ENCODE peak calls at places on chromosomes 16 and 17, in five cellular contexts. S is left ventricle myocardium inferior, O is psoas muscle, B is lung, U is lower lobe of right lung. X is an unnamed sample. For H3K4me1, the result is how much of the 10 kb centered on the place peaks cover.

GRCh38 chr17:42247734-42248133 is 28.5 kb downstream of the STAT5B start:
- DNase-seq in B (no peak), U (no peak), O (no peak), S (no peak), X (no peak)

GRCh38 chr17:12296120-12296727 is 275.5 kb downstream of the MAP2K4 start:
- DNase-seq in B (no peak), S (peak), O (no peak), U (no peak), X (no peak)

GRCh38 chr16:14510581-14510938 is 119.5 kb downstream of the PARN start:
- DNase-seq in S (no peak), B (no peak), O (no peak), U (no peak), X (peak)

GRCh38 chr17:81405382-81406005 is 10.2 kb downstream of the BAHCC1 start:
- DNase-seq in O (peak), U (no peak), B (no peak), S (peak), X (no peak)

GRCh38 chr16:66359811-66360608 is 6.5 kb upstream of the CDH5 start:
- DNase-seq in S (peak), O (peak), B (no peak), U (no peak), X (no peak)

GRCh38 chr17:73638556-73638955 is 5.7 kb downstream of the SDK2 start:
- DNase-seq in B (no peak), U (no peak), O (peak), S (no peak), X (no peak)

GRCh38 chr17:78268191-78268874 is 36.9 kb downstream of the TMEM235 start:
- DNase-seq in B (no peak), U (no peak), O (no peak), S (no peak), X (no peak)

GRCh38 chr17:10683853-10684252 is 13.5 kb downstream of the SCO1 start:
- DNase-seq in U (no peak), O (no peak), S (no peak), B (no peak), X (no peak)

GRCh38 chr17:32755045-32755805 is 121.7 kb downstream of the MYO1D start:
- DNase-seq in U (no peak), S (no peak), B (no peak), O (no peak), X (no peak)

GRCh38 chr16:4266372-4266771 is 6.5 kb downstream of the TFAP4 start:
- DNase-seq in U (no peak), O (no peak), B (no peak), S (no peak), X (no peak)

GRCh38 chr17:37212184-37212583 is 163.6 kb upstream of the C17orf78 start:
- DNase-seq in S (no peak), O (no peak), U (no peak), B (no peak), X (no peak)

GRCh38 chr16:81657224-81657623 is 121.9 kb upstream of the PLCG2 start:
- DNase-seq in S (no peak), O (no peak), U (no peak), B (no peak), X (no peak)

GRCh38 chr16:10391339-10391738 is 5.5 kb downstream of the ATF7IP2 start:
- DNase-seq in S (no peak), B (no peak), O (no peak), U (no peak), X (no peak)

GRCh38 chr17:14699569-14700190 is 398.8 kb downstream of the HS3ST3B1 start:
- DNase-seq in O (no peak), S (no peak), U (no peak), B (no peak), X (no peak)

GRCh38 chr17:44826123-44826790 is 3.8 kb downstream of the GJC1 start:
- DNase-seq in O (no peak), B (no peak), U (no peak), S (no peak), X (no peak)

GRCh38 chr17:56637254-56637653 is 43.8 kb downstream of the NOG start:
- DNase-seq in U (no peak), B (no peak), O (no peak), S (no peak), X (no peak)

GRCh38 chr16:68234188-68235104 is 1.5 kb downstream of the ESRP2 start:
- DNase-seq in U (peak), B (peak), S (no peak), O (peak), X (no peak)
- H3K4me3 ChIP-seq in U (peak), B (peak), S (no peak), O (no peak), X (no peak)

GRCh38 chr17:66778531-66778930 is 56.4 kb upstream of the CACNG5 start:
- DNase-seq in O (no peak), U (no peak), B (no peak), S (no peak), X (no peak)
- H3K4me1 ChIP-seq in O (under half), U (under half), B (under half), S (under half), X (under half)

DNA sequence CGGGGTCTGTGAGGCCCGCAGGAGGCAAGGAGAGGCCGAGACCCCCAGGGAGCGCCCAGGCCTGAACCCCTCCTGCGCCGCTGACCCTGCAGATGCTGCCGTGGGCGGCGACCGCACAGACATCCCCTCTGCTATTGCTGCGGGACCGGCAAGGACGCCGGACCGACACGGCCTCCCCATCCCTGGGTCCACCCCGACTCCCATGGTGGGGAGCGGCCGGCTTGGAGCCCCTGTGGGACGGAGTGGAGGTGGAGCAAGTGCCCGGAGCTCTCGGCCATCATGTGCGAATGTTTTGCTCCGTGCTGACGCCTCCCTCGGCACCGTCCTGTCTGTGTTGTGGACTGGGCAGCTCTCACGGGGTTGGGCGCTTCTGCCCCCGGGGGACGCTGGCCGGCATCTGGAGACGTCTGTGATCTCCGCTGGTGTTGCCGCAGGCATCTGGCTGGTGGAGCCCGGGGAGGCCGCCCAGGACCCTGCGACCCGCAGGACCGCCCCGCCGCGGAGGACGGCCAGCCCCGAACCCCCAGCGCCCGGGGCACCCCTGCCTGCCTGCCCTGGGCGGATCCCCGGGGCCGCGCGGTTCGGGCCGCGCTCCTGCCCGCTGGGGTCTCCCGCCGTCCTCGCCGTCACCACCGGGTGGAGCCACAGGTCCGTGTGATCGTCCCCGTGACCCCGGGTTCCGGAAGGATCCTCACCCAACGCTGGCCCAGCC is 12.8 kb upstream of the GNG13 start:
- DNase-seq in B (no peak), S (peak), O (no peak), U (no peak), X (no peak)
- H3K4me3 ChIP-seq in B (no peak), S (peak), O (no peak), U (peak), X (peak)

GRCh38 chr17:2398655-2399571 is 1.9 kb downstream of the MNT start:
- DNase-seq in B (peak), O (peak), U (peak), S (peak), X (no peak)

GRCh38 chr17:2396568-2397246 is 4.2 kb downstream of the MNT start:
- DNase-seq in B (peak), O (peak), U (peak), S (peak), X (peak)

GRCh38 chr17:2396192-2396567 is 4.7 kb downstream of the MNT start:
- DNase-seq in U (no peak), S (no peak), B (no peak), O (no peak), X (no peak)

GRCh38 chr17:2398188-2398587 is 2.7 kb downstream of the MNT start:
- DNase-seq in S (no peak), B (no peak), U (no peak), O (no peak), X (no peak)

DNA sequence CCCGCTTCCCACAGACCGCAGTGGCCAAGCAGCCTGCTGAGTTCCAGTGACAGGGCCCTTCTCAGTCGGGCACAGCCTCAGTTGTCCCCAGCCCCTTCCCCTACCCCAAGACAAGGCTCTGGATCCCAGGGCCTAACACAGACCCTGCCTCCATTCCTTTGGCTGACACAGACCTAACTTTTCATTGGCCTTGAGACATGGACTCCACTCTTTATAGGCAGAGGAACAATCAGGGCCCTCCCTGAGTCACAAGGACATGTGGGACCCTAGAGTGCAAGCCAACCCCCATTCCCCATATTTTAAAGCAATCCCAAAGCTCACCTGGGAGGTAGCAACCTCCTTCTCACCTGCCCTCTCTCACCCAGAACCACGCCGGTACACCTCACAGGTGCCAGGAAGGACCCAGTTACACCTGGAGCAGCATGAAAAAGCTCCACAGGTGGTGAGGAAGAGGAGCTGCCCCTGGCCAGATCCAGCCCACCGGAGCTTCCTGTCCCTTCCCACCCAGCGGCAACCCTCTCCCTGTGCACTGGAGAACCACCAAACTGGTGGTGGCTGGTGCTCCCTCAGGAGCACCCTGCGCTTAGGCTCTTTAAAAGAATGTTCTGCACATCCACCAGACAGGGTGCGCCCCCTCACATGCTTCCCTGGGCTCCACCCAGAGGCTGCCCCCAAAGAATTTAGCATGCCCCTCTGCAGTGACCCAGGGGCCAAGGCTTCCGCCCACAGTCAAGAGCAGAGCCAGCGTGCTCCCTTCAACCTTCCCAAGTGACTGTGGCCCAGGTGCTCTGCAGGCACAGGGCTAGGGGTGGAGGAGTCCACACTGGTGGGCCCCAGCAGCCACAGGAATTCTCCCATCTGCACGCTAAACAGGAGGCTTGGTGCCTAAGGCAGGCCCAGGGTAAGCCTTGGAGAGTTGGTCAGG is 3.4 kb downstream of the MNT start:
- DNase-seq in U (no peak), B (no peak), O (no peak), S (no peak), X (no peak)
- H3K4me1 ChIP-seq in U (half or more), B (under half), O (under half), S (half or more), X (half or more)

GRCh38 chr17:61485067-61485775 is 33.0 kb downstream of the TBX4 start:
- DNase-seq in B (no peak), S (no peak), O (no peak), U (no peak), X (no peak)

GRCh38 chr17:61484174-61484573 is 32.0 kb downstream of the TBX4 start:
- DNase-seq in S (no peak), B (no peak), U (no peak), O (no peak), X (no peak)

GRCh38 chr17:61487161-61487654 is 35.0 kb downstream of the TBX4 start:
- DNase-seq in B (no peak), U (no peak), S (no peak), O (no peak), X (no peak)

GRCh38 chr17:61487668-61488595 is 35.7 kb downstream of the TBX4 start:
- DNase-seq in S (no peak), O (no peak), U (no peak), B (no peak), X (no peak)

GRCh38 chr17:61486135-61487120 is 34.2 kb downstream of the TBX4 start:
- DNase-seq in S (no peak), U (no peak), B (no peak), O (no peak), X (no peak)
- H3K4me3 ChIP-seq in S (no peak), U (no peak), B (no peak), O (no peak), X (no peak)

GRCh38 chr17:50268040-50268439 is 6.2 kb upstream of the TMEM92 start:
- DNase-seq in S (no peak), U (peak), O (no peak), B (no peak), X (no peak)
- H3K4me1 ChIP-seq in S (under half), U (half or more), O (under half), B (under half), X (half or more)

GRCh38 chr17:1201132-1201702 is 21.4 kb upstream of the ABR start:
- DNase-seq in U (no peak), S (no peak), B (no peak), O (no peak), X (peak)

GRCh38 chr17:1197379-1197778 is 17.6 kb upstream of the ABR start:
- DNase-seq in O (no peak), B (peak), S (no peak), U (peak), X (no peak)

GRCh38 chr17:1200440-1200839 is 20.7 kb upstream of the ABR start:
- DNase-seq in S (no peak), B (no peak), U (no peak), O (no peak), X (peak)

GRCh38 chr17:1196946-1197345 is 17.2 kb upstream of the ABR start:
- DNase-seq in U (no peak), B (no peak), S (no peak), O (no peak), X (no peak)

DNA sequence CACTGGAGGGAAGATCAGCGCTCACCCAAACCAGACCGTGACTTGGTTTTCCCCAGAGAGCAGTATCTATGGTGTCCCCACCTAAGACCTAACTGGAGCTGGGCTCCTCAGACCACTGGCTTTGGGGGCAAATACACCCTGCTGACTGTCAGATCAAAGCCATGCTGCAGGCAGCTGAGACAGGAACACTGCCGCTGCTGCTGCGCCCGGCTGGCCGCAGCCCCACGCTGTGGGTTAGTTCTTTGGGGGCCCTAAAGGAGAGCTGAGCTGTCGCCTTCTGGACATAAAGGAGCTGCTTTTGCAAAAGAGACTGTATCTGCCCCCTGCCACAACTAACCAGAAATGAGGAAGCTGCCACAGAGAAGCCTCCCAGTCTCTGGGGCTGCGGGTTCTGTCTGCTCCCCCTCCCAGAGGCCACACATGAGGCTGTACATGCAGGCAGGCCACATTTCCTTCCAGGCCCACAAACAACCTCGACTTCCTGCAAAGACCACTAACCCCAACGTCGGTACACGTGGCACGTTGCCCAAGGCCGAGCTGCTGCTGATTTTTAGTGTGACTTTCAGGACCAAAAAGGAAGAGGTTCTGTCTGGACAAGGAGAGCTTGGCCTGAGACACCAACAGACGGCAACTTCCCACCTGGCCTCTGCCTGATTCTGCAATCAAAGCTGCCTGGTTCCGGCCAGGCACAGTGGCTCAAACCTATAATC is 18.2 kb upstream of the ABR start:
- DNase-seq in S (peak), B (peak), O (peak), U (peak), X (peak)
- H3K4me3 ChIP-seq in S (no peak), B (no peak), O (no peak), U (no peak), X (no peak)

GRCh38 chr16:87833548-87833947 is 35.8 kb downstream of the SLC7A5 start:
- DNase-seq in B (no peak), O (no peak), S (no peak), U (no peak), X (no peak)
- H3K4me1 ChIP-seq in B (under half), O (under half), S (under half), U (under half), X (under half)

GRCh38 chr17:64240261-64240740 is 22.8 kb downstream of the TEX2 start:
- DNase-seq in B (no peak), O (no peak), U (no peak), S (no peak), X (no peak)
- H3K4me3 ChIP-seq in B (no peak), O (no peak), U (no peak), S (peak), X (peak)